ENCODE peak calls at places on chromosomes 12 and 14, in eight cellular contexts. J is left ventricle myocardium inferior, L is upper lobe of right lung, Z is transverse colon, F is body of pancreas, G is HepG2, N is IMR-90, Y is Caco-2. U is an unnamed sample. For H3K9me3, the result is how much of the 10 kb centered on the place peaks cover.

GRCh38 chr14:74671789-74672188 is 41.1 kb downstream of the AREL1 start:
- DNase-seq in J (no peak), L (no peak), Z (no peak), F (no peak), G (no peak), N (peak), Y (no peak), U (no peak)

GRCh38 chr12:107552263-107552662 is 133.3 kb upstream of the PWP1 start:
- DNase-seq in J (no peak), L (no peak), Z (no peak), F (no peak), G (no peak), N (no peak), Y (no peak), U (no peak)

GRCh38 chr14:39432619-39433451 is 602 bp upstream of the FBXO33 start:
- DNase-seq in J (peak), L (peak), Z (peak), F (peak), G (peak), N (peak), Y (peak), U (peak)

GRCh38 chr12:49091056-49091835 is 3.4 kb downstream of the DHH start:
- DNase-seq in J (no peak), L (no peak), Z (no peak), F (no peak), G (no peak), N (no peak), Y (no peak), U (no peak)

GRCh38 chr12:120071493-120072020 is 45.0 kb downstream of the RAB35 start:
- DNase-seq in J (no peak), L (no peak), Z (no peak), F (no peak), G (no peak), N (no peak), Y (no peak), U (no peak)

GRCh38 chr12:4441355-4442330 is 4.0 kb downstream of the FGF6 start:
- DNase-seq in J (no peak), L (no peak), Z (no peak), F (no peak), G (no peak), N (no peak), Y (peak), U (no peak)

GRCh38 chr14:99169776-99170356 is 102.1 kb downstream of the BCL11B start:
- DNase-seq in J (no peak), L (no peak), Z (no peak), F (no peak), G (no peak), N (no peak), Y (no peak), U (no peak)

GRCh38 chr12:69052613-69053408 is 119.8 kb upstream of the CPM start:
- DNase-seq in J (no peak), L (no peak), Z (no peak), F (peak), G (peak), N (peak), Y (peak), U (no peak)

GRCh38 chr12:122028601-122029560 is 7.2 kb downstream of the BCL7A start:
- DNase-seq in J (no peak), L (no peak), Z (no peak), F (no peak), G (no peak), N (no peak), Y (no peak), U (no peak)

GRCh38 chr12:106323537-106323936 is 21.0 kb downstream of the TCP11L2 start:
- DNase-seq in J (no peak), L (no peak), Z (no peak), F (no peak), G (no peak), N (no peak), Y (no peak), U (no peak)

GRCh38 chr14:62301911-62302310 is 539.7 kb downstream of the SNAPC1 start:
- DNase-seq in J (no peak), L (no peak), Z (no peak), F (no peak), G (no peak), N (peak), Y (no peak), U (no peak)

GRCh38 chr12:50550530-50551223 is 45.9 kb downstream of the DIP2B start:
- DNase-seq in J (no peak), L (no peak), Z (peak), F (no peak), G (no peak), N (no peak), Y (no peak), U (no peak)

GRCh38 chr14:61671086-61671485 is 24.2 kb upstream of the HIF1A start:
- DNase-seq in J (no peak), L (no peak), Z (no peak), F (no peak), G (no peak), N (no peak), Y (no peak), U (no peak)

GRCh38 chr12:49983892-49984291 is 11.1 kb downstream of the AQP6 start:
- DNase-seq in J (no peak), L (no peak), Z (no peak), F (no peak), G (no peak), N (peak), Y (no peak), U (peak)

GRCh38 chr12:53738834-53739284 is 11.6 kb upstream of the CALCOCO1 start:
- DNase-seq in J (no peak), L (no peak), Z (no peak), F (no peak), G (no peak), N (no peak), Y (no peak), U (no peak)

DNA sequence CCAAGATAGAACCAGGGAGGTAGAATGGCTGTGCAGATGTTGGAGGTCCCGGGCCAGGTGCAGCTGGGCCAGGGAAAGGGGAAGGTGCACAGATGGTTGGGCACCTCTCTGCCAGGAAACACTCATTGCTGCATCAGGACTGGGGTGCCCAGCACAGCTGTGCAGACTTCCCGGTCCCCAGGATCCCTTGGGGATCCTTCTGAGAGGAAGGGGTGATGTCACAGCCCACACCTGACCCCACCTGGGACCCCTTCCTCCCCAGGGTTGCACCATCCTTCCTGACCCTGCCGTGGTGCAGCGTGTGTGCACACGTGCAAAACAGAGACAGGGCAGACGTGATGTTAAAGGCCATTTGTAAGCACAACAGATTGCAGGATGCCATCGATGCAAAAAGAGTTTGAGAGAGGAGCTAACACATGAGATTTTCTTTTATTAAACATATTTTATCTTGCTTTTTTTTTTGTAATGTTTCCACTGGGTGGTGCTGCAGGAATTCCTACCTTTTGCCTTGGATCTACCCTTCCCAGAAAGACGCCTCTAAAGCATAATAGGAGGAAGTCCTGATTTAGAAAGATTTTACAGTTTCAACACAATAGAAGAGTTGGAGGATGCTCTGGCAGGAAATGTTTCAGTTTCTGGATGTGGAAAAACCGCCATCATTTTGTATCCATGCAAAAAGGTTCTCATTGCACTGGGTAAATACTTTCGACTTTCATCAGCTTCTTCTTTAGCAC is 14.8 kb downstream of the ELK3 start:
- DNase-seq in J (no peak), L (no peak), Z (peak), F (no peak), G (no peak), N (no peak), Y (no peak), U (no peak)
- TF ChIP-seq CTCF in J (peak), L (no peak), Z (peak), F (no peak), G (no peak), N (peak), Y (no peak), U (peak)

GRCh38 chr12:34595749-34596733 is 573.7 kb downstream of the ALG10 start:
- DNase-seq in J (no peak), L (peak), Z (peak), F (no peak), G (no peak), N (no peak), Y (peak), U (peak)

GRCh38 chr12:34598851-34599529 is 576.7 kb downstream of the ALG10 start:
- DNase-seq in J (no peak), L (peak), Z (no peak), F (no peak), G (no peak), N (no peak), Y (peak), U (no peak)

GRCh38 chr12:34598352-34598827 is 576.1 kb downstream of the ALG10 start:
- DNase-seq in J (no peak), L (no peak), Z (no peak), F (no peak), G (no peak), N (no peak), Y (peak), U (no peak)

GRCh38 chr12:34599530-34600513 is 577.5 kb downstream of the ALG10 start:
- DNase-seq in J (no peak), L (peak), Z (no peak), F (no peak), G (no peak), N (no peak), Y (peak), U (no peak)

DNA sequence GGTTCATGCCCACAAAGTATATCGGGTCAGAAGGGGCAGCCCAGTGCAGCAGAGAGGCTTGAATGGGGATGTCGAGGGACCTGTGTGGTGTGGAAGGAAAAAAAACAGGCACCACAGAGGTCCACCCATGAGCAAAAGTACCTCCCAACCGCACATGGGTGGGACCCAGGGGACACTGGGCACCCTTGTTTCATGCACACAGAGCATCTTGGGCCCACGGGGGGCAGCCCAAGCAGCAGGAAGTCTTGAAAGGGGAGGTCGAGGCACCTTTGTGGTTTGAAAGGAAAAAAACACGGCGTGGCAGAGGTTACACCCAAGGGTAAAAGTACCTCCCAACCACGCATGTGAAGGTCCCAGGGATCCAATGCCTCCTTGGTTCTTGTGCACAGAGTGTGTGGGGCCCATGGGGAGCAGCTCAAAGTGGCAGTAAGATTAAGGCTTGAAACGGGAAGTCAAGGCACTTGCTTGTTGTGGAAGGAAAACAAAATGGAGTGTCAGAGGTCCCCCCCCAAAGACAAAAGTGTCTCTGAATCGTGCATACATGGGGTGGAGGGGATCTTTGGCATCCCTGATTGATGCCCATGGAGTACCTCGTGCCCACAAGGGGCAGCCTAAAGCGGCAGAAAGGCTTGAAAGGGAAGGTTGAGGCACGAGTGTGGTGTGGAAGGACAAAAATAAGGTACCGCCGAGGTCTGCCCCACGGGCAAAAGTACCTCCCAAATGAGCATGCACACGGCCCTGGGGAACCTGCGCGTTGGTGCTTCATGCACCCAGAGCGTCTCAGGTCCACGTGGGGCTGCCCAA is 575.5 kb downstream of the ALG10 start:
- DNase-seq in J (no peak), L (peak), Z (peak), F (no peak), G (no peak), N (no peak), Y (no peak), U (peak)
- H3K9me3 ChIP-seq in J (half or more), L (under half), Z (under half), F (half or more), G (half or more), N (half or more), Y (half or more), U (under half)

GRCh38 chr12:67069451-67070306 is 199.5 kb upstream of the CAND1 start:
- DNase-seq in J (peak), L (peak), Z (peak), F (peak), G (peak), N (no peak), Y (no peak), U (peak)

GRCh38 chr12:67068773-67069450 is 200.2 kb upstream of the CAND1 start:
- DNase-seq in J (no peak), L (peak), Z (peak), F (peak), G (peak), N (peak), Y (peak), U (peak)

GRCh38 chr12:67067453-67068203 is 201.5 kb upstream of the CAND1 start:
- DNase-seq in J (no peak), L (no peak), Z (no peak), F (no peak), G (no peak), N (no peak), Y (no peak), U (no peak)

GRCh38 chr12:67070307-67070600 is 198.9 kb upstream of the CAND1 start:
- DNase-seq in J (no peak), L (no peak), Z (no peak), F (no peak), G (no peak), N (no peak), Y (no peak), U (no peak)

DNA sequence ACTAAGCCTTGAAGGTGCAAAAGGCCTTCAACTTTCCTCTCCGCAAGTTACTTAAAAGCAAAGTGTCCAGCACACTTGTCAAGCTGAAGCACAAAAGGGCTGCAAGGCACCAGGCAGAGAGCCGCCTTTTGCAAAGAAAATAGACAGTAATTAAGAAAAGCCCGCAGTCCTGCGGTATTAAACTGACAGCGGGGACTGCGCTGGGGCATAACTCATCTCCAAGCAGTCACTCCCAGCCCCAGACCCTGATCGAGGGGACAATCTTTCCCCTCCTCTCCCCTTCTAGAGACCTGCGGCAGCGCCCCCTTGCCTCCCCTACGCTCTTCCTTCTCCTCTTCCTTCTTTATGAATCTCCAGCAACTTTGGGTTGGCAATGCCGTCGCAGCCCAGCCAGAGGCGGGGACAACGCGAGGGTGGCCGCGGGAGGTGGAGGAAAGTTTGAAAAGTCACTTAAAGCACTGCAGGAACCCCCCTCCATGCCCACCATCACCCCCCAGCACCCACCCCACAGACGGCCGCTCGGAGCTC is 200.9 kb upstream of the CAND1 start:
- DNase-seq in J (no peak), L (no peak), Z (peak), F (no peak), G (no peak), N (no peak), Y (no peak), U (no peak)
- TF ChIP-seq CTCF in J (no peak), L (no peak), Z (no peak), F (no peak), G (no peak), N (no peak), Y (no peak), U (peak)

DNA sequence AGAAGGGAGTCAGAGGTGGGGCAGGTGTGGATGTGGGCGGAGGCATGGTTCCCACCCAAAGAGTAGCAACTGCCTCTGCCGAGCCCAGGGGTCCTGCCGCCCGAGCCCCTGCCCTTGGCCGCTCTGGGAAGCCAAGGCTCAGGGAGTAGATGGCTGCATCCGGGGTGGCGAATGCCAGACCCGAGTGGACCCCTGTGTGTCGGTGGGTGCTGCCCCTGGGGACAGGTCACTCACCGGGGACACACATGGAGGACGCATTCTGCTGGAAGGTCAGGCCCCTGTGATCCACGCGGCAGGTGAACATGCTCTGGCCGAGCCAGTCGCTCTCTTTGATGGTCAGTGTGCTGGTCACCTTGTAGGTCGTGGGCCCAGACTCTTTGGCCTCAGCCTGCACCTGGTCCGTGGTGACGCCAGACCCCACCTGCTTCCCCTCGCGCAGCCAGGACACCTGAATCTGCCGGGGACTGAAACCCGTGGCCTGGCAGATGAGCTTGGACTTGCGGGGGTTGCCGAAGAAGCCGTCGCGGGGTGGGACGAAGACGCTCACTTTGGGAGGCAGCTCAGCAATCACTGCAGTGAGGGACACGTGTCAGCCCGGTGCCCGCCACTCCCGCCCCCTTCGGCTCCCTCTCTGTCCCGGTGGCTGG is 329.0 kb downstream of the TMEM121 start:
- DNase-seq in J (peak), L (peak), Z (no peak), F (no peak), G (no peak), N (no peak), Y (peak), U (peak)
- H3K9me3 ChIP-seq in J (under half), L (under half), Z (under half), F (under half), G (under half), N (half or more), Y (under half), U (under half)

DNA sequence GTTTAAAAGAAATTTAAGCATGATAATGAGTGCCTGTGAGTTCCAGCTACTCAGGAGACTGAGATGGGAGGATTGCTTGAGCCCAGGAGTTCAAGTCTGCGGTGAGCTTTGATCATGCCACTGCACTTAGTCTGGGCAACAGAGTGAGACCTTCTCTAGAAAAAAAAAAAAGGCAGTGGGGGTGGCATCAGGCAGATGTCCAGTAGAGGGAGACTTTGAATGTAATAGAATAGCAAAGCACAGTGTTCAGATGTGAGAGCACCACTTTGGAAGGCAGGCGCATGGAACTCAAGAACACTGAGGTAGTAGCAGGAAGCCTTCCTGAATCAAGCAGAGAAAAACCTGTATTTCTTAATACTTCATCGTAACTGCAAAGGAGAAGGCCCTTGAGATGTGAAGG is 394.5 kb upstream of the GARIN6 start:
- DNase-seq in J (no peak), L (no peak), Z (no peak), F (no peak), G (peak), N (no peak), Y (no peak), U (no peak)
- TF ChIP-seq CTCF in J (no peak), L (no peak), Z (no peak), F (no peak), G (peak), N (no peak), Y (peak), U (no peak)

GRCh38 chr12:67077617-67078016 is 191.5 kb upstream of the CAND1 start:
- DNase-seq in J (no peak), L (no peak), Z (no peak), F (no peak), G (no peak), N (peak), Y (no peak), U (no peak)

GRCh38 chr12:67086116-67086515 is 183.0 kb upstream of the CAND1 start:
- DNase-seq in J (no peak), L (no peak), Z (no peak), F (no peak), G (no peak), N (no peak), Y (no peak), U (no peak)

GRCh38 chr12:67085699-67086098 is 183.5 kb upstream of the CAND1 start:
- DNase-seq in J (no peak), L (no peak), Z (no peak), F (no peak), G (no peak), N (no peak), Y (no peak), U (no peak)

GRCh38 chr12:67080637-67081036 is 188.5 kb upstream of the CAND1 start:
- DNase-seq in J (no peak), L (no peak), Z (no peak), F (no peak), G (no peak), N (no peak), Y (no peak), U (no peak)

GRCh38 chr12:67082221-67082620 is 186.9 kb upstream of the CAND1 start:
- DNase-seq in J (no peak), L (no peak), Z (no peak), F (no peak), G (no peak), N (no peak), Y (no peak), U (no peak)
- H3K9me3 ChIP-seq in J (under half), L (under half), Z (under half), F (under half), G (under half), N (under half), Y (under half), U (under half)

GRCh38 chr14:60241091-60241490 is 7.9 kb upstream of the PPM1A start:
- DNase-seq in J (no peak), L (no peak), Z (no peak), F (no peak), G (no peak), N (no peak), Y (no peak), U (no peak)

GRCh38 chr14:60238955-60239354 is 10.1 kb upstream of the PPM1A start:
- DNase-seq in J (no peak), L (no peak), Z (no peak), F (no peak), G (peak), N (no peak), Y (no peak), U (no peak)

GRCh38 chr14:60240139-60240856 is 8.7 kb upstream of the PPM1A start:
- DNase-seq in J (no peak), L (no peak), Z (no peak), F (no peak), G (no peak), N (no peak), Y (no peak), U (no peak)

GRCh38 chr14:60245316-60246177 is 3.5 kb upstream of the PPM1A start:
- DNase-seq in J (no peak), L (no peak), Z (no peak), F (no peak), G (no peak), N (no peak), Y (no peak), U (no peak)

DNA sequence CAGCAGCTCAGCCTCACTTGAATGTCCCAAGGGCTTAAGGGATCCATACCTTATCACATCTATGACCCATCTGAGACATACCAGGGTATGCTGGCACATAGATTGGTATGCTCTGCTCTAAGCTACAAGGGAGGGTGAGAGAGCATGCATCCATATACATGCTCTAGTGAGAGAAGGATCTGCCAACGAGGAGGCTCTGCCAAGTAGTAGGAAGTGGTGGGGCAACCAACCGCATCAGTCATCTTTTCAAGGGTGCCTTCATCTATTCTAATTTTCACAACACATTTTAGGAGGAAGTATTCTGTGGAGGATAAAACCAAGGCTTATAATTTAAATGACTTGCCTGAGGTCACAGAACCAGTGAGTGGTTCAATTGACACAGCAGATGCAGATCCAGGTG is 6.6 kb upstream of the PPM1A start:
- DNase-seq in J (no peak), L (no peak), Z (no peak), F (no peak), G (no peak), N (no peak), Y (no peak), U (no peak)
- TF ChIP-seq CTCF in J (no peak), L (no peak), Z (no peak), F (no peak), G (no peak), N (no peak), Y (no peak), U (no peak)